ENCODE peak calls at places on chromosome 6, in four cellular contexts. B is neural progenitor cell, O is DND-41, D is PC-3. S is an unnamed sample.

GRCh38 chr6:138833819-138834539 is 38.1 kb downstream of the ECT2L start:
- DNase-seq in B (no peak), O (no peak), D (no peak), S (peak; percentile 27)

GRCh38 chr6:31203345-31203979 is 33.0 kb upstream of the POU5F1 start:
- DNase-seq in B (no peak), D (peak; percentile 92), O (peak; percentile 65), S (peak; percentile 77)

GRCh38 chr6:23181301-23182110 is 612.1 kb downstream of the HDGFL1 start:
- DNase-seq in O (no peak), D (no peak), B (peak; percentile 4), S (no peak)

GRCh38 chr6:33792990-33793389 is 4.1 kb upstream of the LEMD2 start:
- DNase-seq in B (no peak), O (no peak), D (no peak), S (no peak)

GRCh38 chr6:4169028-4169789 is 33.8 kb upstream of the ECI2 start:
- DNase-seq in D (no peak), O (no peak), B (peak; percentile 9), S (no peak)

GRCh38 chr6:6384520-6384919 is 64.1 kb upstream of the F13A1 start:
- DNase-seq in B (peak; percentile 6), O (no peak), D (no peak), S (no peak)

GRCh38 chr6:6586671-6587526 is 1.6 kb upstream of the LY86 start:
- DNase-seq in D (no peak), O (peak; percentile 60), B (no peak), S (peak; percentile 99)

GRCh38 chr6:1679691-1680068 is 70.0 kb downstream of the FOXC1 start:
- DNase-seq in D (peak; percentile 84), O (no peak), B (no peak), S (no peak)

GRCh38 chr6:157045831-157046454 is 268.8 kb downstream of the ARID1B start:
- DNase-seq in O (no peak), D (peak; percentile 60), B (peak; percentile 49), S (no peak)

GRCh38 chr6:54138795-54139194 is 27.6 kb downstream of the MLIP start:
- DNase-seq in O (no peak), D (no peak), B (no peak), S (no peak)

GRCh38 chr6:7725412-7725811 is 487 bp upstream of the BMP6 start:
- DNase-seq in O (no peak), D (no peak), B (no peak), S (peak; percentile 29)

GRCh38 chr6:11434565-11435326 is 102.8 kb upstream of the TMEM170B start:
- DNase-seq in B (no peak), D (peak; percentile 97), O (no peak), S (no peak)

GRCh38 chr6:147506704-147507114 is 1.8 kb upstream of the SAMD5 start:
- DNase-seq in O (no peak), B (peak; percentile 84), D (peak; percentile 64), S (peak; percentile 69)

GRCh38 chr6:89239338-89239737 is 22.2 kb upstream of the GABRR1 start:
- DNase-seq in O (peak; percentile 78), B (no peak), D (no peak), S (peak; percentile 48)

GRCh38 chr6:157800420-157801237 is 22.4 kb upstream of the SNX9 start:
- DNase-seq in D (peak; percentile 57), O (no peak), B (no peak), S (no peak)

GRCh38 chr6:54335871-54336270 is 27.6 kb downstream of the TINAG start:
- DNase-seq in O (no peak), B (no peak), D (peak; percentile 95), S (no peak)

GRCh38 chr6:27866370-27867050 is 45.7 kb downstream of the OR2B2 start:
- DNase-seq in B (peak; percentile 60), D (no peak), O (peak; percentile 72), S (peak; percentile 87)

GRCh38 chr6:41336824-41337223 is 1.4 kb downstream of the NCR2 start:
- DNase-seq in B (no peak), O (no peak), D (no peak), S (no peak)

GRCh38 chr6:158853072-158853871 is 34.1 kb upstream of the EZR start:
- DNase-seq in B (peak; percentile 74), O (peak; percentile 85), D (peak; percentile 98), S (peak; percentile 57)

GRCh38 chr6:40668203-40668602 is 81.0 kb upstream of the LRFN2 start:
- DNase-seq in O (no peak), B (no peak), D (no peak), S (no peak)

GRCh38 chr6:137309078-137309762 is 90.0 kb upstream of the IFNGR1 start:
- DNase-seq in O (peak; percentile 64), D (peak; percentile 84), B (no peak), S (no peak)

DNA sequence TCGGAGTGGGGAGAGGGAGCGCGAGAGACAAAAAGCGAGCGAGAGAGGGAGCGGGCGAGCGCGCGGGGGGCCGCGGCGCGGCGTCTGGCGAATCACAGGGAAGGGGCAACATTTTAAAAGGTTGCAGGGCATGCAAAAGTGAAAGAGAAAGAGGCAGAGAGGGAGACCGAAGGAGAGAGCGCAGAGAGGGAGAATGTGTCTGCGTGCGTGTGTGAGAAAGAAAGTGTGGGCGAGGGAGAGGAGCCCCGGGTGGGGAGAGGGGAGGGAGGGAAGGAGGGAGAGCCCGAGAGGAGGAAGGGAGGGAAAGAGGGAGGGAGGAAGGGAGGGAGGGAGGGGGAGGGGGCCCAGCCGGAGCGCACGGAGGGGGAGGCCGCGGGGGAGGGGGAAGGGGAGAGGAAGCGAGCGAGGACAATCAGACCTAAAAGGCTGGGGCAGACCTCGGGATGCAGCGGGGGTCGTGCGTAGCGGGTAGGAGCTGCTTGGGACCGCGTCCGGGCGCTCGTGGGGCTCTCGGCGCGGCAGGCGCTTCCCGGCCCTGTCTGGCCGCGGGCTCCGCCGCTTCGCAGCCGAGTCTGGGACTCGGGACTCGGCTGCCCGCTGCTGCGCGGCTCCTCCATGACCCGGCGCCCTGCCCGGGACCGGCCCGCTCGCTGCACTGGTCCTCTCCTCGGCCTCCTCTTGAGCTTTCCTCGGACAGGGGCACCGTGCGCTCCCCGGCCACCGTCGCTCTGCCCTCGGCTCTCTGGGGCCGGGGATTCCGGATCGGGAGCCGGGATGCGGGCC is 2.5 kb downstream of the TFAP2A start:
- DNase-seq in B (peak; percentile 73), D (peak; percentile 84), O (no peak), S (no peak)
- H3K9ac ChIP-seq in B (no peak overlapping the region), D (peak overlapping the region; percentile 99), O (no peak overlapping the region), S (peak overlapping the region; percentile 73)

DNA sequence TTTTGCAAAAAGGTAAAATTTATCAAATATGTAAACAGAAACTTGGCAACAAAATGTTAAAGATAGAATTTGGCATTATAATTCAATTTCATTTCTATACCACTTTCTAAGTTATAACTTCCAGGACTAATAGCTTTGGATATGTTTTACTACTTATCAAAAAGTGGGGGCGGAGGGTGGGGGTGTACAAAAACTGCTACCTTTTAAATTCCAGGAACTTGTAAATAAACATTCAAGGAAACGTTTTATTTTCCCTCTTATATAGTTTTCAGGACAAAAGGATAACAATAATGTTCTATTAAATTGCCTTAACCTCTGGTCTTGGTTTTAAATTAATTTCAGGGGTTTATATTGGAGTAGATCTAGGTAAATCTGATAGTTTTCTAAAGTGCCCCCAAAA is 103.8 kb downstream of the DST start:
- DNase-seq in O (no peak), D (no peak), B (no peak), S (peak; percentile 57)
- H3K4me1 ChIP-seq in O (no peaks in the 10 kb centered on the region), D (peaks cover 78% of the 10 kb centered on the region), B (peaks cover 44% of the 10 kb centered on the region), S (peaks cover 85% of the 10 kb centered on the region)

GRCh38 chr6:35044771-35045275 is 96.3 kb downstream of the TCP11 start:
- DNase-seq in O (no peak), B (no peak), D (peak; percentile 33), S (no peak)
- H3K9ac ChIP-seq in O (no peak overlapping the region), B (no peak overlapping the region), D (peak overlapping the region; percentile 3), S (no peak overlapping the region)

GRCh38 chr6:114170958-114171387 is 171.8 kb downstream of the HS3ST5 start:
- DNase-seq in O (no peak), D (no peak), B (no peak), S (no peak)

GRCh38 chr6:114170372-114170771 is 172.5 kb downstream of the HS3ST5 start:
- DNase-seq in B (no peak), O (no peak), D (no peak), S (no peak)

GRCh38 chr6:114171473-114171872 is 171.3 kb downstream of the HS3ST5 start:
- DNase-seq in B (no peak), O (no peak), D (no peak), S (no peak)

GRCh38 chr6:114169763-114170162 is 173.1 kb downstream of the HS3ST5 start:
- DNase-seq in D (no peak), B (no peak), O (no peak), S (no peak)

GRCh38 chr6:114172861-114173260 is 170.0 kb downstream of the HS3ST5 start:
- DNase-seq in B (no peak), O (no peak), D (no peak), S (no peak)
- H3K4me1 ChIP-seq in B (peaks cover 14% of the 10 kb centered on the region), O (no peaks in the 10 kb centered on the region), D (no peaks in the 10 kb centered on the region), S (no peaks in the 10 kb centered on the region)

GRCh38 chr6:108581932-108582500 is 21.3 kb downstream of the FOXO3 start:
- DNase-seq in B (no peak), O (no peak), D (no peak), S (no peak)

GRCh38 chr6:108581237-108581931 is 20.7 kb downstream of the FOXO3 start:
- DNase-seq in D (peak; percentile 33), O (peak; percentile 60), B (no peak), S (no peak)

GRCh38 chr6:108580645-108581044 is 19.9 kb downstream of the FOXO3 start:
- DNase-seq in D (no peak), B (no peak), O (no peak), S (no peak)

GRCh38 chr6:108584323-108584722 is 23.6 kb downstream of the FOXO3 start:
- DNase-seq in D (no peak), O (no peak), B (no peak), S (no peak)

GRCh38 chr6:108582618-108583017 is 21.9 kb downstream of the FOXO3 start:
- DNase-seq in D (no peak), B (no peak), O (no peak), S (no peak)
- H3K9ac ChIP-seq in D (no peak overlapping the region), B (no peak overlapping the region), O (no peak overlapping the region), S (no peak overlapping the region)

GRCh38 chr6:75273009-75273408 is 11.6 kb downstream of the TMEM30A start:
- DNase-seq in B (no peak), D (no peak), O (no peak), S (no peak)
- H3K4me1 ChIP-seq in B (peaks cover 10% of the 10 kb centered on the region), D (peaks cover 35% of the 10 kb centered on the region), O (peaks cover 13% of the 10 kb centered on the region), S (peaks cover 5% of the 10 kb centered on the region)